ENCODE peak calls at places on chromosome 13, in four cellular contexts. V is small intestine, C is uterus, Y is cardiac muscle cell. M is an unnamed sample.

GRCh38 chr13:29849071-29849541 is 1.3 kb downstream of the UBL3 start:
- DNase-seq in V (peak; percentile 53), C (no peak), Y (peak; percentile 12), M (peak; percentile 43)

GRCh38 chr13:25529425-25529824 is 157.7 kb downstream of the ATP8A2 start:
- DNase-seq in V (no peak), C (no peak), Y (no peak), M (no peak)

GRCh38 chr13:51956717-51957116 is 54.5 kb downstream of the ATP7B start:
- DNase-seq in V (no peak), C (no peak), Y (no peak), M (no peak)

GRCh38 chr13:50796463-50796862 is 47.0 kb downstream of the DLEU7 start:
- DNase-seq in V (no peak), C (no peak), Y (no peak), M (no peak)

GRCh38 chr13:33322474-33322827 is 36.9 kb upstream of the STARD13 start:
- DNase-seq in V (no peak), C (peak; percentile 72), Y (peak; percentile 82), M (no peak)

GRCh38 chr13:105545811-105546210 is 989.7 kb downstream of the EFNB2 start:
- DNase-seq in V (no peak), C (no peak), Y (no peak), M (no peak)

GRCh38 chr13:61880576-61881283 is 465.1 kb upstream of the PCDH20 start:
- DNase-seq in V (peak; percentile 67), C (no peak), Y (peak; percentile 25), M (no peak)

GRCh38 chr13:29165840-29166239 is 345.7 kb downstream of the MTUS2 start:
- DNase-seq in V (no peak), C (no peak), Y (no peak), M (no peak)

GRCh38 chr13:48595330-48596127 is 58.2 kb upstream of the CYSLTR2 start:
- DNase-seq in V (peak; percentile 87), C (peak; percentile 38), Y (peak; percentile 90), M (peak; percentile 68)

GRCh38 chr13:90717451-90717936 is 630.0 kb upstream of the MIR17HG start:
- DNase-seq in V (no peak), C (no peak), Y (peak; percentile 93), M (no peak)

GRCh38 chr13:23631676-23632622 is 61.7 kb downstream of the TNFRSF19 start:
- DNase-seq in V (no peak), C (no peak), Y (no peak), M (no peak)

GRCh38 chr13:88979465-88980180 is 1308.5 kb downstream of the SLITRK5 start:
- DNase-seq in V (no peak), C (no peak), Y (peak; percentile 9), M (no peak)

GRCh38 chr13:77265336-77265735 is 61.6 kb downstream of the MYCBP2 start:
- DNase-seq in V (no peak), C (no peak), Y (no peak), M (no peak)

GRCh38 chr13:50131998-50132936 is 117.0 kb downstream of the KCNRG start:
- DNase-seq in V (no peak), C (no peak), Y (peak; percentile 4), M (no peak)

GRCh38 chr13:21637296-21637695 is 33.3 kb upstream of the MICU2 start:
- DNase-seq in V (peak; percentile 93), C (no peak), Y (peak; percentile 14), M (peak; percentile 88)

GRCh38 chr13:19726611-19727010 is 56.1 kb downstream of the PSPC1 start:
- DNase-seq in V (no peak), C (no peak), Y (peak; percentile 54), M (no peak)

GRCh38 chr13:84917252-84917878 is 881.9 kb downstream of the SLITRK6 start:
- DNase-seq in V (peak; percentile 12), C (no peak), Y (peak; percentile 30), M (no peak)

GRCh38 chr13:40058757-40059236 is 403.3 kb downstream of the COG6 start:
- DNase-seq in V (no peak), C (no peak), Y (peak; percentile 58), M (no peak)

GRCh38 chr13:113275387-113275786 is 21.7 kb upstream of the LAMP1 start:
- DNase-seq in V (peak; percentile 71), C (peak; percentile 25), Y (peak; percentile 68), M (peak; percentile 39)

GRCh38 chr13:42808572-42808971 is 27.2 kb downstream of the FAM216B start:
- DNase-seq in V (no peak), C (no peak), Y (no peak), M (no peak)

GRCh38 chr13:42396901-42397670 is 125.1 kb downstream of the AKAP11 start:
- DNase-seq in V (no peak), C (no peak), Y (no peak), M (no peak)

GRCh38 chr13:50410921-50411712 is 395.9 kb downstream of the KCNRG start:
- DNase-seq in V (no peak), C (no peak), Y (peak; percentile 81), M (no peak)

GRCh38 chr13:42066542-42066941 is 18.1 kb downstream of the DGKH start:
- DNase-seq in V (no peak), C (no peak), Y (peak; percentile 55), M (no peak)

GRCh38 chr13:100214886-100215285 is 126.0 kb downstream of the PCCA start:
- DNase-seq in V (no peak), C (no peak), Y (peak; percentile 78), M (no peak)

GRCh38 chr13:69856331-69856730 is 251.3 kb upstream of the ATXN8OS start:
- DNase-seq in V (no peak), C (no peak), Y (no peak), M (no peak)

GRCh38 chr13:45662122-45662521 is 40.0 kb upstream of the CBY2 start:
- DNase-seq in V (no peak), C (no peak), Y (no peak), M (no peak)

GRCh38 chr13:100045355-100045754 is 43.5 kb upstream of the PCCA start:
- DNase-seq in V (no peak), C (no peak), Y (no peak), M (no peak)

GRCh38 chr13:80654638-80655249 is 313.8 kb upstream of the SPRY2 start:
- DNase-seq in V (no peak), C (no peak), Y (no peak), M (no peak)

GRCh38 chr13:73496711-73497110 is 437.9 kb downstream of the KLF5 start:
- DNase-seq in V (no peak), C (no peak), Y (no peak), M (no peak)

GRCh38 chr13:77372275-77372674 is 45.4 kb upstream of the MYCBP2 start:
- DNase-seq in V (no peak), C (no peak), Y (no peak), M (no peak)

GRCh38 chr13:109256866-109257760 is 529.3 kb downstream of the IRS2 start:
- DNase-seq in V (no peak), C (no peak), Y (peak; percentile 98), M (no peak)

GRCh38 chr13:59356607-59357006 is 807.1 kb downstream of the DIAPH3 start:
- DNase-seq in V (peak; percentile 1), C (peak; percentile 31), Y (peak; percentile 98), M (no peak)

GRCh38 chr13:35702316-35702715 is 225.8 kb upstream of the MAB21L1 start:
- DNase-seq in V (no peak), C (no peak), Y (no peak), M (no peak)

GRCh38 chr13:29918845-29919244 is 68.4 kb upstream of the UBL3 start:
- DNase-seq in V (no peak), C (no peak), Y (peak; percentile 80), M (no peak)

GRCh38 chr13:24221007-24221406 is 60.5 kb downstream of the SPATA13 start:
- DNase-seq in V (no peak), C (no peak), Y (no peak), M (no peak)

GRCh38 chr13:67278230-67278629 is 48.1 kb upstream of the PCDH9 start:
- DNase-seq in V (no peak), C (no peak), Y (peak; percentile 83), M (no peak)

GRCh38 chr13:20945952-20946383 is 43.4 kb upstream of the XPO4 start:
- DNase-seq in V (no peak), C (no peak), Y (peak; percentile 29), M (peak; percentile 18)

DNA sequence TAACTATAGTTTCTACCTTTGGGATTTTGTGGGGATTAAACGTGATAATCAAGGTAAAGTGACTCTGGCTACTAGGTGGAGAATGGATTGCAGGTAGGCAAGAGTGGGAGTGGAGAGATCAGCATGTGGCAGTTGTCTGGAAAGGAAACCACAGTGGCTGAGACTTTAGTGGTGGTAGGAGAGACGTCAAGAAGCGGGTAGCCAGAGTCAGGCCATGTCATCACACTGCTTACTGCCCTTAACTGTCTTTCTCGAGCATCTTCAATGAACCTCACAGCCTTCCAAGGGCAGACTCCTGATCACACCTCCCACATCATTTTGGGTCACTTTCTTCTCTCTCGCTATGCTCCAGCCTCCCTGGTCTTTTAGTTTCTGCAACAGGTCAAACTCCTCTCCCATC is 28.6 kb upstream of the MBNL2 start:
- DNase-seq in V (no peak), C (no peak), Y (no peak), M (no peak)
- H3K4me3 ChIP-seq in V (no peak overlapping the region), C (no peak overlapping the region), Y (no peak overlapping the region), M (no peak overlapping the region)

GRCh38 chr13:110308377-110309158 is 1.5 kb downstream of the COL4A2 start:
- DNase-seq in V (no peak), C (peak; percentile 44), Y (peak; percentile 78), M (peak; percentile 69)

GRCh38 chr13:110306340-110306959 is 507 bp downstream of the COL4A1 start:
- DNase-seq in V (no peak), C (peak; percentile 46), Y (peak; percentile 65), M (no peak)

GRCh38 chr13:110306960-110307696 is at the start of the genes COL4A1 and COL4A2:
- DNase-seq in V (no peak), C (peak; percentile 90), Y (peak; percentile 83), M (peak; percentile 54)

GRCh38 chr13:110309159-110309476 is 2.0 kb downstream of the COL4A2 start:
- DNase-seq in V (peak; percentile 11), C (peak; percentile 16), Y (no peak), M (no peak)

GRCh38 chr13:110307697-110308376 is 753 bp downstream of the COL4A2 start:
- DNase-seq in V (no peak), C (no peak), Y (peak; percentile 56), M (no peak)
- H3K27me3 ChIP-seq in V (peaks cover 8% of the 10 kb centered on the region), C (no peaks in the 10 kb centered on the region), Y (peaks cover 3% of the 10 kb centered on the region), M (peaks cover 28% of the 10 kb centered on the region)

DNA sequence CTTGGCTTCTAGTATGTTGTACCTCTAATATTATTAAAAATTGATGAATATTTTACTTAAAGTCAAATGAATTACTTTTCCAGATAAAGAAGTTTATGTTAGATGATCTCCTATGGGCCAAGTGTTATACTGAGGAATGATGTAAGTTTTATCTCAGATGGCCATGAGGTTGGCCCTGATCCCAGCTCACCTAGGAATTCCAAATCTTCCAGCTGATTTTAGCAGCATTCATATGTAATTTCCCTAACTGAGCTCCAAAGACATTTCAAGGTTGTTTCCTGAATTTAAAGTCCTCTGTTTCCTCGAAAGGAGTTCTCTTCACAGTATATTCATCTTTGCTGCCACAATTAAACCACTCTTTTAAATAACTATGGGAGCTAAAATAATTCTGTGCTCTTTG is 1670.4 kb upstream of the SPRY2 start:
- DNase-seq in V (no peak), C (no peak), Y (no peak), M (no peak)
- H3K4me3 ChIP-seq in V (no peak overlapping the region), C (no peak overlapping the region), Y (no peak overlapping the region), M (no peak overlapping the region)

GRCh38 chr13:111116830-111117229 is 1.7 kb downstream of the ARHGEF7 start:
- DNase-seq in V (no peak), C (no peak), Y (peak; percentile 11), M (no peak)

GRCh38 chr13:111115051-111115840 is at the start of gene ARHGEF7:
- DNase-seq in V (no peak), C (peak; percentile 45), Y (no peak), M (no peak)

GRCh38 chr13:111115841-111116500 is 861 bp downstream of the ARHGEF7 start:
- DNase-seq in V (peak; percentile 66), C (peak; percentile 72), Y (peak; percentile 77), M (no peak)

GRCh38 chr13:111112196-111112595 is 2.9 kb upstream of the ARHGEF7 start:
- DNase-seq in V (no peak), C (no peak), Y (no peak), M (no peak)

GRCh38 chr13:111114362-111115050 is 604 bp upstream of the ARHGEF7 start:
- DNase-seq in V (peak; percentile 15), C (peak; percentile 51), Y (peak; percentile 21), M (no peak)
- H3K27me3 ChIP-seq in V (peaks cover 25% of the 10 kb centered on the region), C (peaks cover 8% of the 10 kb centered on the region), Y (peaks cover 97% of the 10 kb centered on the region), M (peaks cover 38% of the 10 kb centered on the region)

M was measured in colonic mucosa.